ENCODE peak calls at places on chromosomes 12 and 14, in six cellular contexts. D, Q, S, H, N and J are unnamed samples.
A peak's percentile ranks its signal among the peaks of the same experiment; 100 is the strongest.

GRCh38 chr14:94671870-94672444 is 59.8 kb downstream of the SERPINA3 start:
- DNase-seq in Q (no peak), S (no peak), D (no peak), H (no peak), N (no peak), J (no peak)

GRCh38 chr12:13313886-13314285 is 117.4 kb downstream of the EMP1 start:
- DNase-seq in D (no peak), H (no peak), N (no peak), Q (no peak), S (no peak), J (no peak)

GRCh38 chr12:42409471-42409870 is 83.5 kb downstream of the PPHLN1 start:
- DNase-seq in S (no peak), D (no peak), N (no peak), Q (no peak), H (no peak), J (no peak)

GRCh38 chr12:120479458-120479857 is 9.9 kb upstream of the SRSF9 start:
- DNase-seq in Q (no peak), S (no peak), D (no peak), H (no peak), N (no peak), J (no peak)

GRCh38 chr12:92436847-92437246 is 265.9 kb upstream of the PLEKHG7 start:
- DNase-seq in S (no peak), N (no peak), D (no peak), Q (no peak), H (no peak), J (no peak)

GRCh38 chr14:22427771-22428228 is 161.2 kb downstream of the DAD1 start:
- DNase-seq in N (no peak), D (no peak), H (no peak), S (no peak), Q (no peak), J (no peak)

GRCh38 chr12:56628671-56629458 is 1.3 kb downstream of the BAZ2A start:
- DNase-seq in N (no peak), H (no peak), D (peak; percentile 72), Q (no peak), S (no peak), J (no peak)

GRCh38 chr12:112347521-112347920 is 34.7 kb downstream of the HECTD4 start:
- DNase-seq in D (no peak), H (no peak), S (no peak), N (no peak), Q (no peak), J (no peak)

GRCh38 chr12:89354630-89354931 is 2.3 kb upstream of the DUSP6 start:
- DNase-seq in Q (peak; percentile 12), S (no peak), N (no peak), H (no peak), D (no peak), J (no peak)

GRCh38 chr14:39097159-39097558 is 5.9 kb downstream of the SEC23A start:
- DNase-seq in D (no peak), S (no peak), Q (no peak), N (no peak), H (no peak), J (no peak)

GRCh38 chr14:22291406-22291805 is 297.6 kb downstream of the DAD1 start:
- DNase-seq in Q (no peak), S (no peak), D (no peak), H (no peak), N (no peak), J (no peak)

GRCh38 chr12:72560370-72560769 is 288.2 kb downstream of the TRHDE start:
- DNase-seq in H (no peak), Q (no peak), N (no peak), D (no peak), S (no peak), J (no peak)

GRCh38 chr14:60655898-60656754 is 6.8 kb upstream of the SIX1 start:
- DNase-seq in D (peak; percentile 48), N (no peak), Q (no peak), S (no peak), H (no peak), J (no peak)

GRCh38 chr14:52048641-52049204 is 20.1 kb downstream of the NID2 start:
- DNase-seq in D (no peak), N (no peak), H (no peak), S (no peak), Q (no peak), J (no peak)

GRCh38 chr12:103571286-103571685 is 15.8 kb upstream of the STAB2 start:
- DNase-seq in H (no peak), D (peak; percentile 41), S (no peak), Q (no peak), N (no peak), J (no peak)

GRCh38 chr12:1496162-1496925 is 98.0 kb downstream of the FBXL14 start:
- DNase-seq in S (no peak), N (no peak), H (no peak), D (no peak), Q (no peak), J (no peak)

GRCh38 chr14:100155049-100155621 is 4.3 kb downstream of the DEGS2 start:
- DNase-seq in S (no peak), Q (no peak), H (peak; percentile 73), N (peak; percentile 67), D (peak; percentile 64), J (no peak)

GRCh38 chr14:52834440-52834842 is 43.0 kb upstream of the GNPNAT1 start:
- DNase-seq in Q (no peak), N (no peak), D (peak; percentile 38), S (no peak), H (no peak), J (no peak)

GRCh38 chr14:30874999-30875787 is 834 bp downstream of the COCH start:
- DNase-seq in S (no peak), N (peak; percentile 29), H (no peak), D (no peak), Q (no peak), J (peak; percentile 28)

GRCh38 chr14:36019126-36019525 is 157.4 kb downstream of the PTCSC3 start:
- DNase-seq in Q (no peak), N (no peak), S (no peak), H (no peak), D (no peak), J (no peak)

GRCh38 chr12:114403044-114403689 is 2.8 kb downstream of the TBX5 start:
- DNase-seq in N (no peak), Q (no peak), S (no peak), D (peak; percentile 49), H (peak; percentile 54), J (no peak)

GRCh38 chr12:90235642-90236041 is 527.0 kb upstream of the ATP2B1 start:
- DNase-seq in S (no peak), N (no peak), Q (no peak), H (no peak), D (no peak), J (no peak)

GRCh38 chr12:79566452-79566851 is 124.3 kb downstream of the PAWR start:
- DNase-seq in Q (no peak), H (no peak), S (no peak), N (no peak), D (no peak), J (no peak)

GRCh38 chr14:73370561-73370960 is 87.8 kb downstream of the NUMB start:
- DNase-seq in H (no peak), S (no peak), D (no peak), N (no peak), Q (no peak), J (no peak)

GRCh38 chr14:69652942-69653680 is 41.7 kb downstream of the SUSD6 start:
- DNase-seq in Q (no peak), H (no peak), N (no peak), D (no peak), S (no peak), J (no peak)

GRCh38 chr12:32891526-32891925 is 5.1 kb downstream of the PKP2 start:
- DNase-seq in N (no peak), H (no peak), S (no peak), D (no peak), Q (no peak), J (no peak)

GRCh38 chr14:92615451-92615850 is 101.9 kb downstream of the RIN3 start:
- DNase-seq in H (no peak), D (no peak), S (peak; percentile 66), N (no peak), Q (no peak), J (no peak)
- TF ChIP-seq TAF1 in H (no peak), D (no peak), S (no peak), N (no peak), Q (no peak), J (no peak)

GRCh38 chr12:100963381-100963780 is 168.8 kb downstream of the ANO4 start:
- DNase-seq in H (no peak), Q (no peak), S (no peak), D (no peak), N (no peak), J (no peak)
- TF ChIP-seq TAF1 in H (no peak), Q (no peak), S (no peak), D (no peak), N (no peak), J (no peak)

DNA sequence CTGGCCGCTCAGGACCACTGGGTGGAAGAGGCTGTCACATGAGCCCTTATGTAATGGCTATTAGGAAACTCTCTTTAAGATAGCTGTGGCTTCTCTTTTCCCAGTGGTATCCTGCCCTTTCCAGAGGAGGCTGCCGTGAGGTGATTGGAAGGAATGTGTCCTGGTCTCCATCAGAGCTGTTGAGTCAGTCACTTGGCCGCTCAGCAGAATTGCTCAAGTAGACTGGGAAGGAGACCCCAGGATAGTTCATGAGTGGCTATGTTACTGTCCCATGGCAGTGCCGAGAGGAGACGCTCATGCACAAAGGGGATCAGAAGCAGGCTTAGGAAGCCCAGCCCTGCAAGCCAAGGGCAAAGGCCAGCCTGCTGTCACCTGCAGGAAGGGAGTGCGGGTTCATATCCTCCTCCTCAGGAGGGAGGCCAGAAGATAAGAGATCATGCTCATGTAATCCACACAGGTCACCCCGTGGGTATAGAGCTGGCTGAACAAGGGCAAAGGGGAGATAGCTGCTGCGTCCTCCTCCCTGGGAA is 136.9 kb upstream of the MAX start:
- DNase-seq in D (no peak), H (no peak), Q (no peak), N (no peak), S (no peak), J (no peak)
- TF ChIP-seq TAF1 in D (no peak), H (no peak), Q (no peak), N (no peak), S (no peak), J (no peak)

GRCh38 chr12:27866382-27867101 is 86.5 kb upstream of the MANSC4 start:
- DNase-seq in Q (no peak), H (no peak), N (no peak), S (no peak), D (peak; percentile 49), J (no peak)

GRCh38 chr12:27864521-27864920 is 84.5 kb upstream of the MANSC4 start:
- DNase-seq in D (no peak), N (no peak), Q (no peak), H (no peak), S (no peak), J (no peak)

GRCh38 chr12:27861428-27862167 is 81.6 kb upstream of the MANSC4 start:
- DNase-seq in N (no peak), H (no peak), S (peak; percentile 67), D (no peak), Q (no peak), J (no peak)

GRCh38 chr12:27868165-27868564 is 88.1 kb upstream of the MANSC4 start:
- DNase-seq in N (no peak), D (no peak), H (no peak), S (no peak), Q (no peak), J (no peak)

DNA sequence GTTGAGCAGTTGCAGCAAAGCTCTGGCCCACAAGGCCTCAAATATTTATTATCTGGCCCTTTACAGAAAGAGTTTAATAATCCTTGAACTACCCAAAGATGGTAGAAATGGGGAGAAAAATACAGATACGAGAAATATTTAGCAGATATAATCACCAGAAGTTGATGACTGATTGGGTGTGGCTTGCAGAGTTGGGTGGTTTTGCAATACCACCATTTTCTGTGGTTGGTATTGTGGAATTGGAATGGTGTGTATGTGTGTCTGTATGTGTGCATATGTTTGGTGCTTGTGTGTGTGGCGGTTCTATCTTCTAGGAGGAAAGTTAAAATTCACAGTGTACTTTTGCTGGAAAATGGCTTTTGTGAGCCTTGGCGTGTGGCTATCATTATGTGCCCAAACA is 85.4 kb upstream of the MANSC4 start:
- DNase-seq in H (no peak), S (no peak), N (no peak), D (no peak), Q (no peak), J (no peak)
- TF ChIP-seq TAF1 in H (no peak), S (no peak), N (no peak), D (no peak), Q (no peak), J (no peak)